ENCODE peak calls at places on chromosomes 5 and 9, in four cellular contexts. One of them, this sample, is unnamed.

GRCh38 chr5:171419663-171420428 is 399 bp downstream of the FGF18 start:
- DNase-seq in natural killer cell: no peak
- DNase-seq in occipital lobe: no peak
- DNase-seq in PC-9: peak
- DNase-seq in this sample: no peak

GRCh38 chr5:145101246-145101645 is 733.9 kb downstream of the PRELID2 start:
- DNase-seq in occipital lobe: no peak
- DNase-seq in natural killer cell: no peak
- DNase-seq in PC-9: no peak
- DNase-seq in this sample: peak

GRCh38 chr5:93602261-93603149 is 19.5 kb downstream of the NR2F1 start:
- DNase-seq in occipital lobe: no peak
- DNase-seq in natural killer cell: no peak
- DNase-seq in PC-9: no peak
- DNase-seq in this sample: no peak

GRCh38 chr5:59253625-59254024 is 639.9 kb downstream of the PDE4D start:
- DNase-seq in natural killer cell: no peak
- DNase-seq in PC-9: no peak
- DNase-seq in occipital lobe: no peak
- DNase-seq in this sample: no peak

GRCh38 chr9:83569326-83569725 is 31.1 kb upstream of the FRMD3 start:
- DNase-seq in natural killer cell: no peak
- DNase-seq in occipital lobe: no peak
- DNase-seq in PC-9: no peak
- DNase-seq in this sample: no peak

GRCh38 chr9:131714161-131714646 is 25.7 kb downstream of the RAPGEF1 start:
- DNase-seq in natural killer cell: no peak
- DNase-seq in PC-9: peak
- DNase-seq in occipital lobe: no peak
- DNase-seq in this sample: no peak

GRCh38 chr5:78569441-78569840 is 79.1 kb downstream of the LHFPL2 start:
- DNase-seq in occipital lobe: no peak
- DNase-seq in PC-9: peak
- DNase-seq in natural killer cell: no peak
- DNase-seq in this sample: no peak

GRCh38 chr9:4559238-4560182 is 69.2 kb downstream of the SLC1A1 start:
- DNase-seq in occipital lobe: no peak
- DNase-seq in natural killer cell: no peak
- DNase-seq in PC-9: no peak
- DNase-seq in this sample: no peak

GRCh38 chr5:142819292-142819691 is 49.1 kb downstream of the ARHGAP26 start:
- DNase-seq in occipital lobe: no peak
- DNase-seq in natural killer cell: no peak
- DNase-seq in PC-9: no peak
- DNase-seq in this sample: no peak

GRCh38 chr5:139019880-139020279 is 144.7 kb upstream of the LRRTM2 start:
- DNase-seq in occipital lobe: no peak
- DNase-seq in PC-9: no peak
- DNase-seq in natural killer cell: no peak
- DNase-seq in this sample: no peak

GRCh38 chr9:93259490-93260289 is 75.8 kb downstream of the WNK2 start:
- DNase-seq in occipital lobe: no peak
- DNase-seq in natural killer cell: no peak
- DNase-seq in PC-9: no peak
- DNase-seq in this sample: no peak

GRCh38 chr9:130209422-130209821 is 37.2 kb downstream of the NCS1 start:
- DNase-seq in occipital lobe: no peak
- DNase-seq in natural killer cell: no peak
- DNase-seq in PC-9: no peak
- DNase-seq in this sample: no peak

GRCh38 chr5:61139094-61139873 is 23.0 kb downstream of the SMIM15 start:
- DNase-seq in PC-9: no peak
- DNase-seq in natural killer cell: no peak
- DNase-seq in occipital lobe: no peak
- DNase-seq in this sample: no peak

GRCh38 chr9:19049872-19050636 is 827 bp downstream of the RRAGA start:
- DNase-seq in natural killer cell: no peak
- DNase-seq in PC-9: peak
- DNase-seq in occipital lobe: peak
- DNase-seq in this sample: no peak

GRCh38 chr5:115503420-115503819 is 41.2 kb downstream of the FEM1C start:
- DNase-seq in occipital lobe: no peak
- DNase-seq in PC-9: no peak
- DNase-seq in natural killer cell: no peak
- DNase-seq in this sample: no peak

GRCh38 chr5:6525422-6525821 is 76.8 kb downstream of the UBE2QL1 start:
- DNase-seq in natural killer cell: no peak
- DNase-seq in occipital lobe: no peak
- DNase-seq in PC-9: no peak
- DNase-seq in this sample: no peak

GRCh38 chr5:68447121-68447520 is 231.6 kb downstream of the PIK3R1 start:
- DNase-seq in natural killer cell: no peak
- DNase-seq in occipital lobe: no peak
- DNase-seq in PC-9: no peak
- DNase-seq in this sample: no peak

GRCh38 chr5:55929020-55929799 is 65.6 kb downstream of the IL6ST start:
- DNase-seq in natural killer cell: no peak
- DNase-seq in occipital lobe: no peak
- DNase-seq in PC-9: no peak
- DNase-seq in this sample: no peak

GRCh38 chr9:120136685-120137084 is 443.3 kb downstream of the CDK5RAP2 start:
- DNase-seq in PC-9: no peak
- DNase-seq in occipital lobe: no peak
- DNase-seq in natural killer cell: no peak
- DNase-seq in this sample: no peak

GRCh38 chr5:33310471-33310870 is 130.3 kb upstream of the TARS1 start:
- DNase-seq in occipital lobe: no peak
- DNase-seq in PC-9: no peak
- DNase-seq in natural killer cell: no peak
- DNase-seq in this sample: no peak

GRCh38 chr5:167578977-167579700 is 712.3 kb upstream of the WWC1 start:
- DNase-seq in occipital lobe: no peak
- DNase-seq in PC-9: no peak
- DNase-seq in natural killer cell: no peak
- DNase-seq in this sample: no peak